ENCODE peak calls at places on chromosomes 16 and 17, in five cellular contexts. One of them, this sample, is unnamed.

GRCh38 chr17:78019367-78019975 is 61.0 kb downstream of the TNRC6C start:
- DNase-seq in NCI-H2029 treated with DMSO at 0.1 percent for 48 hours: peak; percentile 3
- DNase-seq in WTC11: no peak
- DNase-seq in effector CD4-positive, alpha-beta T cell: no peak
- DNase-seq in SHP77 treated with DMSO at 0.1 percent for 48 hours: peak; percentile 54
- DNase-seq in this sample: no peak

GRCh38 chr16:12395266-12395665 is 408.4 kb downstream of the CPPED1 start:
- DNase-seq in NCI-H2029 treated with DMSO at 0.1 percent for 48 hours: no peak
- DNase-seq in WTC11: no peak
- DNase-seq in effector CD4-positive, alpha-beta T cell: no peak
- DNase-seq in SHP77 treated with DMSO at 0.1 percent for 48 hours: no peak
- DNase-seq in this sample: no peak

GRCh38 chr17:57032343-57032742 is 52.7 kb upstream of the AKAP1 start:
- DNase-seq in NCI-H2029 treated with DMSO at 0.1 percent for 48 hours: peak; percentile 67
- DNase-seq in WTC11: no peak
- DNase-seq in effector CD4-positive, alpha-beta T cell: no peak
- DNase-seq in SHP77 treated with DMSO at 0.1 percent for 48 hours: no peak
- DNase-seq in this sample: no peak

GRCh38 chr16:84374160-84374489 is 5.8 kb downstream of the ATP2C2 start:
- DNase-seq in NCI-H2029 treated with DMSO at 0.1 percent for 48 hours: no peak
- DNase-seq in WTC11: no peak
- DNase-seq in effector CD4-positive, alpha-beta T cell: no peak
- DNase-seq in SHP77 treated with DMSO at 0.1 percent for 48 hours: no peak
- DNase-seq in this sample: no peak

GRCh38 chr16:66382171-66382965 is 15.9 kb downstream of the CDH5 start:
- DNase-seq in NCI-H2029 treated with DMSO at 0.1 percent for 48 hours: no peak
- DNase-seq in WTC11: peak; percentile 16
- DNase-seq in effector CD4-positive, alpha-beta T cell: no peak
- DNase-seq in SHP77 treated with DMSO at 0.1 percent for 48 hours: no peak
- DNase-seq in this sample: no peak

GRCh38 chr17:12546983-12547382 is 118.7 kb upstream of the MYOCD start:
- DNase-seq in NCI-H2029 treated with DMSO at 0.1 percent for 48 hours: no peak
- DNase-seq in WTC11: no peak
- DNase-seq in effector CD4-positive, alpha-beta T cell: no peak
- DNase-seq in SHP77 treated with DMSO at 0.1 percent for 48 hours: no peak
- DNase-seq in this sample: no peak

GRCh38 chr17:3029213-3029913 is 34.0 kb downstream of the OR1D5 start:
- DNase-seq in NCI-H2029 treated with DMSO at 0.1 percent for 48 hours: peak; percentile 17
- DNase-seq in WTC11: no peak
- DNase-seq in effector CD4-positive, alpha-beta T cell: no peak
- DNase-seq in SHP77 treated with DMSO at 0.1 percent for 48 hours: no peak
- DNase-seq in this sample: no peak

GRCh38 chr16:19238386-19238785 is 47.1 kb upstream of the CLEC19A start:
- DNase-seq in NCI-H2029 treated with DMSO at 0.1 percent for 48 hours: peak; percentile 91
- DNase-seq in WTC11: no peak
- DNase-seq in effector CD4-positive, alpha-beta T cell: no peak
- DNase-seq in SHP77 treated with DMSO at 0.1 percent for 48 hours: no peak
- DNase-seq in this sample: no peak

GRCh38 chr17:49752508-49752907 is 11.4 kb downstream of the FAM117A start:
- DNase-seq in NCI-H2029 treated with DMSO at 0.1 percent for 48 hours: no peak
- DNase-seq in WTC11: no peak
- DNase-seq in effector CD4-positive, alpha-beta T cell: no peak
- DNase-seq in SHP77 treated with DMSO at 0.1 percent for 48 hours: no peak
- DNase-seq in this sample: no peak

GRCh38 chr17:11986939-11987329 is 10.3 kb downstream of the ZNF18 start:
- DNase-seq in NCI-H2029 treated with DMSO at 0.1 percent for 48 hours: no peak
- DNase-seq in WTC11: no peak
- DNase-seq in effector CD4-positive, alpha-beta T cell: no peak
- DNase-seq in SHP77 treated with DMSO at 0.1 percent for 48 hours: peak; percentile 31
- DNase-seq in this sample: no peak

GRCh38 chr17:68733241-68734176 is 132.3 kb upstream of the FAM20A start:
- DNase-seq in NCI-H2029 treated with DMSO at 0.1 percent for 48 hours: no peak
- DNase-seq in WTC11: no peak
- DNase-seq in effector CD4-positive, alpha-beta T cell: no peak
- DNase-seq in SHP77 treated with DMSO at 0.1 percent for 48 hours: no peak
- DNase-seq in this sample: no peak

GRCh38 chr17:6249747-6250146 is 179.6 kb downstream of the WSCD1 start:
- DNase-seq in NCI-H2029 treated with DMSO at 0.1 percent for 48 hours: no peak
- DNase-seq in WTC11: no peak
- DNase-seq in effector CD4-positive, alpha-beta T cell: no peak
- DNase-seq in SHP77 treated with DMSO at 0.1 percent for 48 hours: no peak
- DNase-seq in this sample: no peak

GRCh38 chr17:47257651-47258339 is 4.2 kb downstream of the ITGB3 start:
- DNase-seq in NCI-H2029 treated with DMSO at 0.1 percent for 48 hours: no peak
- DNase-seq in WTC11: no peak
- DNase-seq in effector CD4-positive, alpha-beta T cell: no peak
- DNase-seq in SHP77 treated with DMSO at 0.1 percent for 48 hours: no peak
- DNase-seq in this sample: no peak

GRCh38 chr16:83113317-83113716 is 486.5 kb downstream of the CDH13 start:
- DNase-seq in NCI-H2029 treated with DMSO at 0.1 percent for 48 hours: peak; percentile 2
- DNase-seq in WTC11: peak; percentile 63
- DNase-seq in effector CD4-positive, alpha-beta T cell: no peak
- DNase-seq in SHP77 treated with DMSO at 0.1 percent for 48 hours: no peak
- DNase-seq in this sample: no peak

GRCh38 chr17:79862771-79863440 is 23.7 kb upstream of the CBX4 start:
- DNase-seq in NCI-H2029 treated with DMSO at 0.1 percent for 48 hours: no peak
- DNase-seq in WTC11: no peak
- DNase-seq in effector CD4-positive, alpha-beta T cell: no peak
- DNase-seq in SHP77 treated with DMSO at 0.1 percent for 48 hours: no peak
- DNase-seq in this sample: no peak

GRCh38 chr17:76867578-76868175 is 527 bp upstream of the MGAT5B start:
- DNase-seq in NCI-H2029 treated with DMSO at 0.1 percent for 48 hours: no peak
- DNase-seq in WTC11: peak; percentile 40
- DNase-seq in effector CD4-positive, alpha-beta T cell: no peak
- DNase-seq in SHP77 treated with DMSO at 0.1 percent for 48 hours: no peak
- DNase-seq in this sample: no peak

GRCh38 chr17:31509805-31510177 is 118.3 kb downstream of the RAB11FIP4 start:
- DNase-seq in NCI-H2029 treated with DMSO at 0.1 percent for 48 hours: no peak
- DNase-seq in WTC11: no peak
- DNase-seq in effector CD4-positive, alpha-beta T cell: no peak
- DNase-seq in SHP77 treated with DMSO at 0.1 percent for 48 hours: no peak
- DNase-seq in this sample: no peak

GRCh38 chr17:12900474-12900873 is 111.2 kb downstream of the ARHGAP44 start:
- DNase-seq in NCI-H2029 treated with DMSO at 0.1 percent for 48 hours: no peak
- DNase-seq in WTC11: no peak
- DNase-seq in effector CD4-positive, alpha-beta T cell: no peak
- DNase-seq in SHP77 treated with DMSO at 0.1 percent for 48 hours: no peak
- DNase-seq in this sample: no peak

GRCh38 chr17:83053021-83053778 is 26.2 kb upstream of the METRNL start:
- DNase-seq in NCI-H2029 treated with DMSO at 0.1 percent for 48 hours: no peak
- DNase-seq in WTC11: no peak
- DNase-seq in effector CD4-positive, alpha-beta T cell: no peak
- DNase-seq in SHP77 treated with DMSO at 0.1 percent for 48 hours: no peak
- DNase-seq in this sample: no peak

GRCh38 chr17:45018514-45019176 is 32.8 kb downstream of the DCAKD start:
- DNase-seq in NCI-H2029 treated with DMSO at 0.1 percent for 48 hours: no peak
- DNase-seq in WTC11: peak; percentile 38
- DNase-seq in effector CD4-positive, alpha-beta T cell: no peak
- DNase-seq in SHP77 treated with DMSO at 0.1 percent for 48 hours: no peak
- DNase-seq in this sample: no peak

GRCh38 chr17:2949469-2950044 is 113.8 kb downstream of the OR1D5 start:
- DNase-seq in NCI-H2029 treated with DMSO at 0.1 percent for 48 hours: no peak
- DNase-seq in WTC11: no peak
- DNase-seq in effector CD4-positive, alpha-beta T cell: no peak
- DNase-seq in SHP77 treated with DMSO at 0.1 percent for 48 hours: no peak
- DNase-seq in this sample: no peak

GRCh38 chr17:38875477-38876080 is 5.7 kb downstream of the LASP1 start:
- DNase-seq in NCI-H2029 treated with DMSO at 0.1 percent for 48 hours: no peak
- DNase-seq in WTC11: no peak
- DNase-seq in effector CD4-positive, alpha-beta T cell: no peak
- DNase-seq in SHP77 treated with DMSO at 0.1 percent for 48 hours: no peak
- DNase-seq in this sample: no peak

GRCh38 chr17:3750926-3751325 is 27.2 kb downstream of the HASPIN start:
- DNase-seq in NCI-H2029 treated with DMSO at 0.1 percent for 48 hours: no peak
- DNase-seq in WTC11: no peak
- DNase-seq in effector CD4-positive, alpha-beta T cell: peak; percentile 23
- DNase-seq in SHP77 treated with DMSO at 0.1 percent for 48 hours: no peak
- DNase-seq in this sample: peak; percentile 44

GRCh38 chr17:43482103-43483012 is 1.4 kb upstream of the DHX8 start:
- DNase-seq in NCI-H2029 treated with DMSO at 0.1 percent for 48 hours: no peak
- DNase-seq in WTC11: no peak
- DNase-seq in effector CD4-positive, alpha-beta T cell: no peak
- DNase-seq in SHP77 treated with DMSO at 0.1 percent for 48 hours: no peak
- DNase-seq in this sample: no peak

GRCh38 chr16:4578961-4579530 is 22.9 kb downstream of the C16orf96 start:
- DNase-seq in NCI-H2029 treated with DMSO at 0.1 percent for 48 hours: peak; percentile 44
- DNase-seq in WTC11: no peak
- DNase-seq in effector CD4-positive, alpha-beta T cell: no peak
- DNase-seq in SHP77 treated with DMSO at 0.1 percent for 48 hours: no peak
- DNase-seq in this sample: no peak

GRCh38 chr17:13272296-13272695 is 254.5 kb upstream of the ELAC2 start:
- DNase-seq in NCI-H2029 treated with DMSO at 0.1 percent for 48 hours: no peak
- DNase-seq in WTC11: no peak
- DNase-seq in effector CD4-positive, alpha-beta T cell: no peak
- DNase-seq in SHP77 treated with DMSO at 0.1 percent for 48 hours: no peak
- DNase-seq in this sample: no peak

GRCh38 chr16:89270666-89271345 is 53.3 kb downstream of the ZNF778 start:
- DNase-seq in NCI-H2029 treated with DMSO at 0.1 percent for 48 hours: no peak
- DNase-seq in WTC11: no peak
- DNase-seq in effector CD4-positive, alpha-beta T cell: no peak
- DNase-seq in SHP77 treated with DMSO at 0.1 percent for 48 hours: no peak
- DNase-seq in this sample: no peak

GRCh38 chr17:71681427-71682173 is 439.2 kb upstream of the SOX9 start:
- DNase-seq in NCI-H2029 treated with DMSO at 0.1 percent for 48 hours: no peak
- DNase-seq in WTC11: no peak
- DNase-seq in effector CD4-positive, alpha-beta T cell: no peak
- DNase-seq in SHP77 treated with DMSO at 0.1 percent for 48 hours: no peak
- DNase-seq in this sample: no peak

GRCh38 chr17:60354223-60354622 is 37.7 kb downstream of the USP32 start:
- DNase-seq in NCI-H2029 treated with DMSO at 0.1 percent for 48 hours: no peak
- DNase-seq in WTC11: no peak
- DNase-seq in effector CD4-positive, alpha-beta T cell: no peak
- DNase-seq in SHP77 treated with DMSO at 0.1 percent for 48 hours: no peak
- DNase-seq in this sample: no peak

GRCh38 chr17:81043725-81044427 is 8.9 kb downstream of the BAIAP2 start:
- DNase-seq in NCI-H2029 treated with DMSO at 0.1 percent for 48 hours: no peak
- DNase-seq in WTC11: peak; percentile 42
- DNase-seq in effector CD4-positive, alpha-beta T cell: no peak
- DNase-seq in SHP77 treated with DMSO at 0.1 percent for 48 hours: no peak
- DNase-seq in this sample: no peak

GRCh38 chr17:75587718-75588545 is at the start of gene MYO15B:
- DNase-seq in NCI-H2029 treated with DMSO at 0.1 percent for 48 hours: no peak
- DNase-seq in WTC11: peak; percentile 72
- DNase-seq in effector CD4-positive, alpha-beta T cell: peak; percentile 44
- DNase-seq in SHP77 treated with DMSO at 0.1 percent for 48 hours: no peak
- DNase-seq in this sample: peak; percentile 42

GRCh38 chr17:6286239-6286638 is 148.7 kb downstream of the AIPL1 start:
- DNase-seq in NCI-H2029 treated with DMSO at 0.1 percent for 48 hours: no peak
- DNase-seq in WTC11: peak; percentile 64
- DNase-seq in effector CD4-positive, alpha-beta T cell: no peak
- DNase-seq in SHP77 treated with DMSO at 0.1 percent for 48 hours: no peak
- DNase-seq in this sample: no peak

GRCh38 chr16:15581127-15581815 is 61.7 kb downstream of the MARF1 start:
- DNase-seq in NCI-H2029 treated with DMSO at 0.1 percent for 48 hours: no peak
- DNase-seq in WTC11: no peak
- DNase-seq in effector CD4-positive, alpha-beta T cell: no peak
- DNase-seq in SHP77 treated with DMSO at 0.1 percent for 48 hours: no peak
- DNase-seq in this sample: no peak

GRCh38 chr16:30185683-30186421 is 2.5 kb downstream of the CORO1A start:
- DNase-seq in NCI-H2029 treated with DMSO at 0.1 percent for 48 hours: no peak
- DNase-seq in WTC11: no peak
- DNase-seq in effector CD4-positive, alpha-beta T cell: peak; percentile 71
- DNase-seq in SHP77 treated with DMSO at 0.1 percent for 48 hours: no peak
- DNase-seq in this sample: peak; percentile 81

This sample was measured in effector memory CD8-positive, alpha-beta T cell.